ENCODE peak calls at places on chromosomes 16 and 17, in six cellular contexts. H, D, P, N, B and A are unnamed samples.

GRCh38 chr16:26963109-26963508 is 103.6 kb upstream of the C16orf82 start:
- DNase-seq in H (no peak), D (no peak), P (no peak), N (no peak), B (no peak), A (no peak)

GRCh38 chr16:65453646-65454045 is 331.8 kb upstream of the CDH11 start:
- DNase-seq in H (no peak), D (no peak), P (no peak), N (no peak), B (no peak), A (no peak)

GRCh38 chr16:78709137-78709871 is 609.9 kb downstream of the WWOX start:
- DNase-seq in H (no peak), D (no peak), P (no peak), N (no peak), B (no peak), A (no peak)

GRCh38 chr16:892536-893255 is 78.1 kb downstream of the LMF1 start:
- DNase-seq in H (no peak), D (no peak), P (no peak), N (no peak), B (no peak), A (no peak)

GRCh38 chr17:50114849-50115357 is 15.1 kb downstream of the SAMD14 start:
- DNase-seq in H (no peak), D (no peak), P (no peak), N (no peak), B (no peak), A (no peak)

GRCh38 chr17:35542990-35543389 is 5.5 kb upstream of the SLFN12L start:
- DNase-seq in H (no peak), D (no peak), P (no peak), N (no peak), B (no peak), A (no peak)

GRCh38 chr16:88035292-88035691 is 84.1 kb downstream of the BANP start:
- DNase-seq in H (no peak), D (no peak), P (no peak), N (no peak), B (no peak), A (no peak)

GRCh38 chr16:17275076-17275732 is 195.6 kb downstream of the XYLT1 start:
- DNase-seq in H (no peak), D (peak), P (no peak), N (no peak), B (no peak), A (no peak)

GRCh38 chr16:14151256-14152030 is 80.3 kb downstream of the MRTFB start:
- DNase-seq in H (no peak), D (no peak), P (no peak), N (no peak), B (no peak), A (no peak)

GRCh38 chr16:73610160-73610559 is 562.2 kb upstream of the ZFHX3 start:
- DNase-seq in H (no peak), D (no peak), P (no peak), N (no peak), B (no peak), A (no peak)

GRCh38 chr16:58451945-58452401 is 48.0 kb upstream of the NDRG4 start:
- DNase-seq in H (no peak), D (no peak), P (no peak), N (no peak), B (no peak), A (no peak)

GRCh38 chr16:75379911-75380847 is 53.1 kb downstream of the CFDP1 start:
- DNase-seq in H (no peak), D (no peak), P (no peak), N (no peak), B (no peak), A (no peak)

GRCh38 chr16:85437161-85438052 is 175.7 kb upstream of the GSE1 start:
- DNase-seq in H (no peak), D (peak), P (peak), N (no peak), B (no peak), A (peak)

GRCh38 chr17:82884923-82885322 is 45.1 kb upstream of the ZNF750 start:
- DNase-seq in H (no peak), D (no peak), P (no peak), N (no peak), B (no peak), A (no peak)

GRCh38 chr16:17026600-17027242 is 444.0 kb downstream of the XYLT1 start:
- DNase-seq in H (no peak), D (no peak), P (no peak), N (no peak), B (no peak), A (no peak)

DNA sequence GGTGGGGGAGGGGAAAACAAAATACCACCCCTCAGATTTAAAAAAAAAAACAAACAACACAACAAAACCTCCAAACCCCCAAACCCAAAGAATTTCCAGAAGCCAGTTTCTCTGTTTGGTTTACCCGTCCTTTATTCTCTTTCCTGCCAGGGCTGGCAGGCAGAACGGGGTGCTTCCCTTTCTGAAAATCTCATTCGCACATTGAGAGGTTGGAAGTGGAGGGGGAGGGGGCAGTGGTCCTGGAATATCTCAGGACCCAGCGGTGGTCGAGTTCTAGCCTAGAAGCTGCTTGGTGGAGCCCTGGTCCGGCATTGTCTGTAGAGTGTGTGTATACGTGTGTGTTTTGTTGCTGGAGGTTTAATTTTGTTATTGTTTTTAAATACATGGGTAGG is 1.3 kb downstream of the CMIP start:
- DNase-seq in H (no peak), D (no peak), P (no peak), N (no peak), B (peak), A (no peak)
- TF ChIP-seq POLR2A in H (no peak), D (no peak), P (no peak), N (no peak), B (no peak), A (no peak)

GRCh38 chr16:10387378-10387681 is 1.5 kb downstream of the ATF7IP2 start:
- DNase-seq in H (no peak), D (no peak), P (no peak), N (no peak), B (no peak), A (no peak)

GRCh38 chr16:10386517-10387377 is 886 bp downstream of the ATF7IP2 start:
- DNase-seq in H (no peak), D (no peak), P (no peak), N (no peak), B (no peak), A (no peak)

GRCh38 chr16:10388987-10389386 is 3.1 kb downstream of the ATF7IP2 start:
- DNase-seq in H (no peak), D (no peak), P (no peak), N (no peak), B (no peak), A (no peak)

GRCh38 chr16:10383626-10384025 is 2.2 kb upstream of the ATF7IP2 start:
- DNase-seq in H (no peak), D (no peak), P (no peak), N (no peak), B (no peak), A (no peak)

DNA sequence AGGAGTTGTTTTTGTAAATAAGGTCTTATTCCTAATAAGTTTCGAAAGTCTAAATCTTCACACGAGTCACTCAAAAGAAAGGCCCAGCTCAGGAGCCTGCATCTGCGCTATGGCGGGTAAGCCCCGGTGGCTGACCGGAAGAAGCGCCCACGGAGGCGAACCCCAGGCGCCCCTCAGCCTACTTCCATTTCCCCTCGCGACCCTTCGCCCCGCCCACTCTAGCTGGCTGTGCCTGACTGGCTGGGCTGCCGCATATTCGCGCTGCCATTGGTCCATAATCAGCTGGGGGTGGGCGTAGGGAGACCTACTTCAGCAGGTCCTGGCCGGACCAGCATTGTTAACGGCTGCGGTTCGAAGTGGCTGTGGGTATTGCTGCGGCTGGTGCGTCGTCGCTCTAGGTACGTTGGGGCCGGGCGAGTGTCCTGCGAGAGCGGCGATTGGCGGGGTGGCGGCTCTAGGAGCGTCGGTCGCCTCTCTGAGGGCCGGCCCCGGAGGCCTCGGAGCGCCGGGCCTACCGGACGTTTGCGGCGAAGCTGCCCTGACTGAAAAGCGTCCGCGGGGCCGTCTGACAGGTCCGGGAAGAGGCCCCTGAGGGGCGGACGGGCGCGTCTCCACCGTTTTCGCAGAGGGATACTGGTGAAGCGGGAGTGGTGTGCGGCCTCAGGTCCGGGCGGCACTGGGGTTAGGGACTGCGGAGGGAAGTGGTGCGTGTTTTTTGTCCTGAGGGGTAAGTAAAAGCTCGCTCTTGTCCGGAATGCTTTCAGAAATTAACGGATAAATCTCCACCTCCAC is at the start of gene ATF7IP2:
- DNase-seq in H (peak), D (peak), P (peak), N (peak), B (peak), A (peak)
- TF ChIP-seq POLR2A in H (peak), D (peak), P (no peak), N (no peak), B (no peak), A (no peak)

GRCh38 chr17:81860756-81861568 is 627 bp upstream of the P4HB start:
- DNase-seq in H (peak), D (peak), P (peak), N (peak), B (peak), A (peak)
- TF ChIP-seq POLR2A in H (peak), D (peak), P (peak), N (no peak), B (peak), A (peak)

DNA sequence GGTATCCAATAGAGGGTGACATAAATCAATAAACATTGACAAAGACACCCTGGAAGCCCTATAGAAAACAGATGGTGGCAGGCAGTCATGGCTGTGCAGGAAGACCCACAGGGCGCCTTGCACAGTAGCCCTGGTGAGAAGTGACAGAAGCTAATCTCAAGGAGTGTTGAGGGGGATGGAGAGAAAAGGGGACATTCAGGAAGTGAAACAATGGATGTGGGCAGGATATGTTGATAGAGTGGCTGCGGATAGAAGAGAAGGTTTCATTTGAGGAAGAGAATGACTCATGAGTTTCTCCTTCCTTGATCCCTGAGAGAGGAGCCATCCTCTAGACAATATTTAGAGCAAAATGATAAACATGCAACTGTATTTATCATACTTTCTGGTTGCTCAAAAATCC is 468.8 kb upstream of the HSBP1 start:
- DNase-seq in H (no peak), D (no peak), P (no peak), N (no peak), B (no peak), A (no peak)
- TF ChIP-seq POLR2A in H (no peak), D (no peak), P (no peak), N (no peak), B (no peak), A (no peak)

DNA sequence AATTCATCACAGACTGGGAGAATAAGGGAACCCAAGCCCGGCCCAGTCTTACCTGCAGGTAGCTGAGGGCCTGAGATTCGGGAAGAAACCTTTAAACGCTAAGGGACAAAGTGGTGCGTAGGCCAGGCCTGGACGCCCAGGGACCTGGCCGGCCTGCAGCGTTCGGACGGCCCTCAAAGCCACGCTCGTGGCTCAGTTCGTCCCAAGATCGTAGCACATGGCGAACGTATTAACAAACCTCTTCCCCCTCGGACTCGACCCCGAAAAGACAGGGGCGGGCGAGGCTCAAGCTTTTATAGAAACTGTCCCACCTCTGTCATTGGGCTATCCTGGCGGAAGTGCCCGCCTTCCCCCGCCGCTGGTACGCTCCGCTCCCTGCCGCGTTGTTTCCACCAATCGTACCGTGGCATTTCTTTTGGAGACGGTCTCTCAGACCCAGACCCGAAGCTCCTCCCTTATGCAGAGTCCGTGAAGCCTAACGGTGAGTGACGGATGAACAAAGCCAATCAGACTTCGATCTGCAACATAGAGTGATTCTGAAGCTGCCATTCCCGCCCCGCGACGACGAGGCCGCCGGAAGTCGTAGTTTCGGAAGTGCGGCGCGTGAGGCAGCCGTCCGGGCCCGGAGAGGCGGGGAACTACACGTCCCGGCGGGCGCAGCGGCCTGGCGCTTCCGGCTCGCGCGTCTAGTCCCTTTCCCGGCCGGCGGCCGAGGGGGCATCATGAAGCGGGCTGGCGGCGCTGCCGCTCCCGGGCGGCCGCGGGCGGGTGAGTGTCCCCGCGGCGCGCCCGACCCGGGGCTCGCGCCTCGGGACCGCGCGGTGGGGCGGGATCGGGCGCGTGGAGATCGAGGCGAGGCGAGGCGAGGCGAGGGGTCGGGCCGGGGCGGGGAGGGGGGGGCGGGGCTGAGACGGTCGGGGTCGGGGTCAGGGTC is at the start of gene TRAF7:
- DNase-seq in H (peak), D (peak), P (peak), N (peak), B (peak), A (peak)
- TF ChIP-seq POLR2A in H (peak), D (peak), P (peak), N (peak), B (peak), A (peak)

DNA sequence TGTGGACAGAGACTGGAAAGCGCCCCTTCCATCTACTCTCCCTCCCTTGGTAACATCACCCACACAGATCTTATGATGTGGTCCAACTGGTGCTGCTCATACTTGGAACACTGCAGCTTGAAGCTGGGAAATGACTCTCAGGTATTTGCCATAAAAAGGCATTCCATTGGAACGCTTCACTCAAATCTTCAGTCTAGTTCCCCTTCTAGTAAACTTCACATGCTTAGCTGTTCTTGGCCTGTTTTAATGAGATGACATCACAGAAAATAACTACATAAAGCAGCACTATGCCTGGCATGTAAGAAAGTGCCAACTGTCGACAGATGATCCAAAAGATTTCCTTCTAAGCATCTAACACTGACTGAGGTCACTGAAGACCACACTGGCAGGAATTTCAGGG is 9.3 kb downstream of the ZNF263 start:
- DNase-seq in H (no peak), D (no peak), P (no peak), N (no peak), B (no peak), A (no peak)
- TF ChIP-seq POLR2A in H (no peak), D (no peak), P (no peak), N (no peak), B (no peak), A (no peak)

DNA sequence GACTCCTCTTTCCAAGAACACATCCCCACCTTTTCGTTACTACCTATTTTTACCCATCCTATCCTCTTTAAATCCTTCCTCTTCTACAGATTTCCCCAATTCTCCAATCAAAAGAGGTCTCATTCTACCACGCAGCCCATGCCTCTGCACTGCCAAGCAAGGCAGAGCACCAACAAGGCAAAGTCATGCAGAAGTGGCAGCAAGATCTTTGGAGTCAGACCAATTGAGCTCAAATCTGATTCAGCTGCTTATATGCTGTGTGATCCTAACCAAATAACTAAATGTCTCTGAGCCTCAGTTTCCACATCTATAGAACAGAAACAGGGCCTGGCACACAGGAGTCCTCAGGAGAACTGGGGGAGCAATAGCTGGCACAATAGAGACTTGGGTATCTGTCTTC is 41.0 kb downstream of the TOM1L2 start:
- DNase-seq in H (no peak), D (no peak), P (no peak), N (no peak), B (no peak), A (no peak)
- TF ChIP-seq POLR2A in H (no peak), D (no peak), P (no peak), N (no peak), B (no peak), A (no peak)

DNA sequence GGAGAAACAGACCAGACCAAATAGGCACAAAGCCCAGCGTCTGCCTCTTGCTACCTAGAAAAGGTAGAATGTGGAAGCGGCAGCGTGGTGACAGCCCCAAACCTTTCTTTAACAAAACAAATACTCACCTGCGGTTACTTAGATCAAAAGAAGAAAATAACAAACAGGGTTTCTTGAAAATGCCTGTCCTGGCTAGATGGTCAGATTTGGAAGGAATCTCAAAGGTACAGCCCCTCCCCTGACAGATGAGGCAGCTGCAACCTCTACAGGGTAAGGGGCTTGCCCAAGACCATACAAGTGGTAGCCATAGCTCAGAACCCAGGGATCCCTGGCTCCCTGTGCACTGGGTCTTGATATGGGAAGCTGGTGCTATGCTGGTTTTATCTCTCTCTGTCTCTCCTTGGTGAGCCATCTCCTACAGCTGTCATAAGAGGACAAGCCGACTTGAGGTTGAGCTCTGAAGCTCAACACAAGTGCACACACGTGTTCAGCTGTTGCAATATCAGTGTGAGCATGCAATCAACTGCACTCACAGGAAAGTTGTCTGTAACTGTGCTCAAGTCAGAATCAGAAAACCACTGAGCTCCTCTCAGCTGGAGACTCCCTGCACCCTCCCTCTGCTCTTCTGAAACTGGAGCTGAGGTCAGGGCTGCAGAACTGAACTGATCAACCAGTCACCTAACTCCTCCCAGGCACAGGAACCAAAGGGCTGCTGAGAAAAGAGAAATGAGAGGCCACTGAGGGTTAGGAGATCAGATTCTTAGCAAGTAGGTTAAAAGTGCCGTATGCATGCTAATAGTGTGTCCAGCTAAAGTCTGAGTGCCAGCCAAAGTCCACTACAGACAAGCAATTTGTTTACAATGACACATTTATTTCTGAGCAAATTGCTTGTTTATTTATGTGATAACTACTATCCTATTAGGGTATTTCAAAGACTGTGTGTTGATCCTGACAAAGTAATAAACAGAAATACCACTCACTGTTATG is 6.1 kb upstream of the RNF157 start:
- DNase-seq in H (no peak), D (no peak), P (no peak), N (no peak), B (no peak), A (no peak)
- TF ChIP-seq POLR2A in H (peak), D (no peak), P (no peak), N (no peak), B (no peak), A (no peak)

GRCh38 chr17:29589524-29590260 is at the start of gene GIT1:
- DNase-seq in H (peak), D (peak), P (peak), N (no peak), B (peak), A (no peak)
- TF ChIP-seq POLR2A in H (peak), D (no peak), P (peak), N (no peak), B (peak), A (no peak)

GRCh38 chr17:81238815-81239713 is at the start of the genes NDUFAF8 and TEPSIN:
- DNase-seq in H (peak), D (peak), P (peak), N (peak), B (peak), A (peak)
- TF ChIP-seq POLR2A in H (peak), D (peak), P (peak), N (no peak), B (no peak), A (no peak)